ENCODE peak calls at places on chromosomes 1 and 21, in six cellular contexts. One of them, this sample, is unnamed.

GRCh38 chr1:248838357-248839167 is 538 bp downstream of the ZNF672 start:
- DNase-seq in dorsolateral prefrontal cortex: peak
- DNase-seq in left ventricle myocardium superior: peak
- DNase-seq in G401: peak
- DNase-seq in Caki2: peak
- DNase-seq in GM04504: peak
- DNase-seq in this sample: peak

GRCh38 chr1:89578151-89578550 is 53.5 kb downstream of the LRRC8B start:
- DNase-seq in G401: no peak
- DNase-seq in left ventricle myocardium superior: no peak
- DNase-seq in Caki2: no peak
- DNase-seq in dorsolateral prefrontal cortex: no peak
- DNase-seq in GM04504: no peak
- DNase-seq in this sample: no peak

GRCh38 chr1:41200728-41201127 is 41.4 kb downstream of the SCMH1 start:
- DNase-seq in left ventricle myocardium superior: no peak
- DNase-seq in dorsolateral prefrontal cortex: no peak
- DNase-seq in GM04504: no peak
- DNase-seq in Caki2: no peak
- DNase-seq in G401: no peak
- DNase-seq in this sample: no peak

GRCh38 chr1:87200875-87201638 is 127.6 kb upstream of the LMO4 start:
- DNase-seq in G401: no peak
- DNase-seq in left ventricle myocardium superior: no peak
- DNase-seq in dorsolateral prefrontal cortex: no peak
- DNase-seq in Caki2: no peak
- DNase-seq in GM04504: no peak
- DNase-seq in this sample: no peak

GRCh38 chr1:24463756-24464377 is 38.8 kb upstream of the RCAN3 start:
- DNase-seq in GM04504: no peak
- DNase-seq in left ventricle myocardium superior: no peak
- DNase-seq in dorsolateral prefrontal cortex: no peak
- DNase-seq in Caki2: no peak
- DNase-seq in G401: peak
- DNase-seq in this sample: no peak

GRCh38 chr1:5722635-5723157 is 269.5 kb downstream of the NPHP4 start:
- DNase-seq in left ventricle myocardium superior: peak
- DNase-seq in GM04504: no peak
- DNase-seq in dorsolateral prefrontal cortex: no peak
- DNase-seq in Caki2: no peak
- DNase-seq in G401: no peak
- DNase-seq in this sample: peak

GRCh38 chr1:15851251-15852035 is 3.9 kb downstream of the SPEN start:
- DNase-seq in left ventricle myocardium superior: no peak
- DNase-seq in Caki2: no peak
- DNase-seq in GM04504: no peak
- DNase-seq in G401: peak
- DNase-seq in dorsolateral prefrontal cortex: no peak
- DNase-seq in this sample: no peak

GRCh38 chr1:154476791-154477190 is 25.2 kb upstream of the TDRD10 start:
- DNase-seq in GM04504: no peak
- DNase-seq in G401: no peak
- DNase-seq in Caki2: no peak
- DNase-seq in left ventricle myocardium superior: no peak
- DNase-seq in dorsolateral prefrontal cortex: no peak
- DNase-seq in this sample: no peak

GRCh38 chr1:6418668-6419396 is 887 bp downstream of the HES2 start:
- DNase-seq in left ventricle myocardium superior: no peak
- DNase-seq in dorsolateral prefrontal cortex: no peak
- DNase-seq in Caki2: no peak
- DNase-seq in GM04504: no peak
- DNase-seq in G401: no peak
- DNase-seq in this sample: no peak

GRCh38 chr21:26846036-26846931 is 1.1 kb upstream of the ADAMTS1 start:
- DNase-seq in G401: peak
- DNase-seq in left ventricle myocardium superior: peak
- DNase-seq in Caki2: peak
- DNase-seq in GM04504: no peak
- DNase-seq in dorsolateral prefrontal cortex: peak
- DNase-seq in this sample: peak

GRCh38 chr1:184563308-184563707 is 176.5 kb downstream of the C1orf21 start:
- DNase-seq in GM04504: peak
- DNase-seq in left ventricle myocardium superior: no peak
- DNase-seq in Caki2: peak
- DNase-seq in dorsolateral prefrontal cortex: no peak
- DNase-seq in G401: peak
- DNase-seq in this sample: no peak

GRCh38 chr1:26771643-26772321 is 16.0 kb upstream of the PIGV start:
- DNase-seq in Caki2: peak
- DNase-seq in dorsolateral prefrontal cortex: no peak
- DNase-seq in G401: no peak
- DNase-seq in GM04504: peak
- DNase-seq in left ventricle myocardium superior: peak
- DNase-seq in this sample: no peak

GRCh38 chr1:219710529-219711194 is 97.8 kb upstream of the ZC3H11B start:
- DNase-seq in left ventricle myocardium superior: no peak
- DNase-seq in Caki2: peak
- DNase-seq in GM04504: peak
- DNase-seq in dorsolateral prefrontal cortex: no peak
- DNase-seq in G401: no peak
- DNase-seq in this sample: no peak

GRCh38 chr1:161195171-161195570 is 3.7 kb downstream of the ADAMTS4 start:
- DNase-seq in left ventricle myocardium superior: no peak
- DNase-seq in Caki2: no peak
- DNase-seq in dorsolateral prefrontal cortex: no peak
- DNase-seq in GM04504: no peak
- DNase-seq in G401: no peak
- DNase-seq in this sample: no peak

This sample was measured in Right ventricle myocardium inferior.